ENCODE peak calls at places on chromosomes 4 and X, in six cellular contexts. B, Y, G, E, N and L are unnamed samples.

GRCh38 chrX:15158736-15159406 is 111.0 kb downstream of the ASB9 start:
- DNase-seq in B (no peak), Y (no peak), G (no peak), E (no peak), N (no peak), L (no peak)

GRCh38 chrX:110044531-110045249 is 41.8 kb downstream of the TMEM164 start:
- DNase-seq in B (no peak), Y (no peak), G (no peak), E (no peak), N (no peak), L (no peak)

GRCh38 chr4:117560329-117560728 is 474.0 kb upstream of the NDST3 start:
- DNase-seq in B (no peak), Y (peak; percentile 4), G (no peak), E (no peak), N (no peak), L (peak; percentile 41)

GRCh38 chrX:143788265-143788664 is 67.7 kb upstream of the SPANXN2 start:
- DNase-seq in B (no peak), Y (peak; percentile 11), G (no peak), E (no peak), N (peak; percentile 7), L (peak; percentile 16)

GRCh38 chr4:83109480-83110221 is 4.9 kb downstream of the PLAC8 start:
- DNase-seq in B (peak; percentile 77), Y (peak; percentile 76), G (peak; percentile 50), E (no peak), N (peak; percentile 56), L (peak; percentile 34)

GRCh38 chr4:173211838-173212237 is 43.2 kb downstream of the GALNT7 start:
- DNase-seq in B (no peak), Y (peak; percentile 53), G (no peak), E (no peak), N (no peak), L (peak; percentile 52)

GRCh38 chr4:84672177-84672576 is 89.2 kb downstream of the CDS1 start:
- DNase-seq in B (no peak), Y (no peak), G (no peak), E (no peak), N (no peak), L (no peak)

GRCh38 chr4:86498560-86499166 is 95.5 kb upstream of the PTPN13 start:
- DNase-seq in B (no peak), Y (peak; percentile 64), G (no peak), E (peak; percentile 23), N (peak; percentile 10), L (peak; percentile 70)

GRCh38 chrX:10794203-10794630 is 173.8 kb upstream of the MID1 start:
- DNase-seq in B (no peak), Y (no peak), G (no peak), E (no peak), N (no peak), L (no peak)

GRCh38 chr4:126784966-126785580 is 847.7 kb upstream of the INTU start:
- DNase-seq in B (peak; percentile 19), Y (no peak), G (no peak), E (no peak), N (no peak), L (peak; percentile 48)

GRCh38 chr4:40283968-40284367 is 51.2 kb upstream of the CHRNA9 start:
- DNase-seq in B (peak; percentile 72), Y (peak; percentile 20), G (no peak), E (no peak), N (no peak), L (no peak)

GRCh38 chr4:54378461-54378860 is 149.4 kb downstream of the PDGFRA start:
- DNase-seq in B (no peak), Y (no peak), G (no peak), E (no peak), N (no peak), L (peak; percentile 6)

GRCh38 chrX:80335062-80335830 is 85.0 kb upstream of the TENT5D start:
- DNase-seq in B (peak; percentile 88), Y (peak; percentile 77), G (peak; percentile 26), E (no peak), N (no peak), L (no peak)

GRCh38 chrX:119095936-119096335 is 23.1 kb downstream of the CT47C1 start:
- DNase-seq in B (no peak), Y (peak; percentile 3), G (no peak), E (no peak), N (no peak), L (no peak)

GRCh38 chrX:110168585-110168984 is 149.3 kb downstream of the AMMECR1 start:
- DNase-seq in B (no peak), Y (no peak), G (no peak), E (peak; percentile 37), N (no peak), L (peak; percentile 89)